ENCODE peak calls at places on chromosomes 1 and 21, in eight cellular contexts. B is M059J; S is GM12891; A is COR-L47; Y is HEK293T; N is right atrium auricular region; E is naive thymus-derived CD8-positive, alpha-beta T cell; H is neuronal stem cell. V is an unnamed sample.

GRCh38 chr21:42039911-42040351 is 29.8 kb upstream of the ZBTB21 start:
- DNase-seq in Y (no peak), N (no peak), S (no peak), E (no peak), H (no peak), B (peak), A (no peak), V (no peak)

GRCh38 chr21:31895069-31895851 is 22.4 kb downstream of the HUNK start:
- DNase-seq in H (no peak), Y (no peak), E (no peak), A (no peak), B (no peak), S (no peak), N (no peak), V (no peak)

GRCh38 chr1:66549017-66549416 is 15.1 kb downstream of the SGIP1 start:
- DNase-seq in E (no peak), N (no peak), A (no peak), H (no peak), S (no peak), B (no peak), Y (no peak), V (no peak)

GRCh38 chr1:53572061-53572801 is 113.0 kb downstream of the DMRTB1 start:
- DNase-seq in H (no peak), B (peak), S (no peak), Y (no peak), E (no peak), N (no peak), A (peak), V (no peak)

GRCh38 chr1:179586107-179586823 is 5.4 kb upstream of the TDRD5 start:
- DNase-seq in B (peak), E (no peak), A (peak), S (no peak), H (peak), Y (peak), N (no peak), V (peak)

GRCh38 chr21:33327326-33327725 is 2.6 kb downstream of the IFNAR1 start:
- DNase-seq in H (no peak), E (no peak), Y (no peak), B (no peak), S (no peak), N (no peak), A (no peak), V (no peak)

GRCh38 chr1:223731076-223731770 is 18.9 kb downstream of the CAPN2 start:
- DNase-seq in S (no peak), E (no peak), N (peak), Y (no peak), A (peak), B (no peak), H (no peak), V (no peak)

GRCh38 chr1:79899914-79900313 is 893.4 kb upstream of the ADGRL4 start:
- DNase-seq in B (peak), H (no peak), Y (no peak), A (no peak), E (no peak), S (no peak), N (no peak), V (no peak)

GRCh38 chr1:1123581-1124507 is 8.0 kb upstream of the C1orf159 start:
- DNase-seq in E (no peak), A (no peak), N (no peak), H (no peak), B (no peak), S (no peak), Y (no peak), V (no peak)

GRCh38 chr1:68270993-68271392 is 38.7 kb upstream of the WLS start:
- DNase-seq in A (no peak), E (no peak), S (no peak), N (no peak), Y (no peak), H (no peak), B (no peak), V (no peak)

GRCh38 chr1:160865316-160865715 is 2.6 kb upstream of the CD244 start:
- DNase-seq in A (no peak), Y (no peak), N (no peak), E (no peak), S (no peak), H (no peak), B (no peak), V (no peak)

GRCh38 chr1:165632152-165632469 is 1.1 kb downstream of the MGST3 start:
- DNase-seq in S (no peak), B (no peak), H (no peak), E (peak), N (no peak), A (no peak), Y (no peak), V (no peak)

GRCh38 chr1:149936076-149936991 is at the start of gene MTMR11:
- DNase-seq in N (peak), B (peak), A (no peak), Y (peak), S (no peak), H (no peak), E (no peak), V (no peak)

GRCh38 chr1:204043680-204044079 is 29.2 kb upstream of the SOX13 start:
- DNase-seq in A (no peak), B (no peak), Y (no peak), H (no peak), E (no peak), S (no peak), N (no peak), V (no peak)

GRCh38 chr1:2212542-2213491 is 15.3 kb upstream of the SKI start:
- DNase-seq in H (peak), E (peak), B (peak), Y (peak), A (peak), N (peak), S (no peak), V (peak)

GRCh38 chr1:225926551-225927113 is 2.6 kb upstream of the PYCR2 start:
- DNase-seq in Y (no peak), A (no peak), B (peak), E (no peak), N (no peak), S (no peak), H (no peak), V (no peak)

GRCh38 chr1:210584439-210585113 is 255.9 kb downstream of the HHAT start:
- DNase-seq in H (peak), B (peak), E (peak), S (peak), N (peak), Y (peak), A (peak), V (peak)